ENCODE peak calls at places on chromosomes 3 and 15, in five cellular contexts. G is body of pancreas, U is breast epithelium, L is ovary, Z is sigmoid colon. F is an unnamed sample.

GRCh38 chr3:21642433-21642832 is 108.6 kb downstream of the ZNF385D start:
- DNase-seq in U (no peak), L (no peak), G (no peak), Z (no peak), F (no peak)

GRCh38 chr3:70065666-70066253 is 66.2 kb downstream of the SAMMSON start:
- DNase-seq in L (no peak), Z (no peak), U (no peak), G (no peak), F (no peak)

GRCh38 chr3:114406286-114406685 is 112.5 kb downstream of the TIGIT start:
- DNase-seq in U (no peak), Z (no peak), L (no peak), G (no peak), F (no peak)

GRCh38 chr3:122803977-122804376 is 9.1 kb downstream of the SLC49A4 start:
- DNase-seq in Z (no peak), G (no peak), L (no peak), U (no peak), F (no peak)

GRCh38 chr15:73108676-73109075 is 56.4 kb downstream of the NEO1 start:
- DNase-seq in G (no peak), U (no peak), Z (no peak), L (no peak), F (no peak)

GRCh38 chr3:155995525-155996370 is 124.6 kb upstream of the KCNAB1 start:
- DNase-seq in U (no peak), Z (no peak), G (peak), L (no peak), F (no peak)

GRCh38 chr3:191141728-191142127 is 57.3 kb upstream of the OSTN start:
- DNase-seq in G (no peak), L (no peak), Z (no peak), U (no peak), F (no peak)

GRCh38 chr3:165895919-165896318 is 58.7 kb upstream of the BCHE start:
- DNase-seq in U (no peak), Z (no peak), L (no peak), G (peak), F (no peak)

GRCh38 chr3:183911763-183912506 is 27.3 kb upstream of the PARL start:
- DNase-seq in U (no peak), Z (no peak), L (no peak), G (no peak), F (no peak)

GRCh38 chr15:23039151-23039916 is at the start of gene TUBGCP5:
- DNase-seq in Z (peak), G (peak), L (peak), U (peak), F (peak)

GRCh38 chr15:40937762-40938529 is 8.8 kb downstream of the DLL4 start:
- DNase-seq in Z (no peak), L (no peak), G (no peak), U (peak), F (no peak)

GRCh38 chr15:67717776-67718175 is 107.5 kb upstream of the SKOR1 start:
- DNase-seq in L (no peak), G (no peak), Z (no peak), U (no peak), F (no peak)

GRCh38 chr15:40044717-40045571 is 6.0 kb upstream of the SRP14 start:
- DNase-seq in Z (peak), U (peak), L (peak), G (peak), F (no peak)

GRCh38 chr15:65054333-65055200 is 9.4 kb downstream of the SLC51B start:
- DNase-seq in L (peak), U (peak), Z (peak), G (peak), F (peak)

GRCh38 chr15:67047149-67047661 is 18.2 kb upstream of the SMAD3 start:
- DNase-seq in L (no peak), G (no peak), U (no peak), Z (peak), F (no peak)

GRCh38 chr3:1172642-1173041 is 79.8 kb downstream of the CNTN6 start:
- DNase-seq in G (no peak), L (no peak), Z (no peak), U (no peak), F (no peak)

GRCh38 chr3:155908086-155908485 is 37.6 kb downstream of the GMPS start:
- DNase-seq in Z (no peak), G (no peak), U (no peak), L (no peak), F (no peak)

GRCh38 chr3:27049792-27050191 is 319.4 kb downstream of the NEK10 start:
- DNase-seq in Z (no peak), L (no peak), U (no peak), G (no peak), F (no peak)

GRCh38 chr3:174862101-174862500 is 3.0 kb downstream of the NAALADL2 start:
- DNase-seq in U (peak), G (no peak), Z (no peak), L (no peak), F (no peak)

GRCh38 chr3:184414418-184415228 is 34.8 kb downstream of the CHRD start:
- DNase-seq in U (no peak), Z (no peak), G (no peak), L (no peak), F (no peak)

GRCh38 chr15:84034831-84035753 is 200.5 kb upstream of the GOLGA6L4 start:
- DNase-seq in Z (no peak), U (no peak), L (no peak), G (peak), F (no peak)

GRCh38 chr3:43997788-43998373 is 243.8 kb upstream of the TOPAZ1 start:
- DNase-seq in U (no peak), L (no peak), G (no peak), Z (no peak), F (no peak)

GRCh38 chr3:62379206-62379834 is 6.0 kb upstream of the FEZF2 start:
- DNase-seq in U (no peak), G (no peak), Z (no peak), L (no peak), F (no peak)

DNA sequence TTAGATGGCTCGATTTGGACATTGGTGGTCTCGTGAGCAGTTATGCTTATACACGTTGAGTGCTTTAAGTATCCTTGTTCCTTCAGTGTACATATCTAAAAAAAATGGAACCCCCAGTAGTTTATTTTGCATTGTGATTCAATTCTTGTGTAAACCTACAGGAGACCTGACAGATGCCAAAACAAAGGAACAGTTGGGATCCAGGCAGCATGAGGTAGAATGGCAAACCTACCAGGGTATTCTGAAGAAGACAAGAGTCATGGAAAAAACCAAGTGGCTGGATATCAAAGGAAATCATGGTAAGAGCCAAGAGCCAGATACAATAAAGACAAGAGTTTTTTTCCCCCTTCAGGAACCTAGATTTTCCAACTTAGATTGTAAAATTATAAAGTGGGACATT is 2.0 kb downstream of the TMEM62 start:
- DNase-seq in G (no peak), Z (no peak), L (no peak), U (no peak), F (no peak)
- H3K4me3 ChIP-seq in G (no peak), Z (no peak), L (no peak), U (no peak), F (no peak)

DNA sequence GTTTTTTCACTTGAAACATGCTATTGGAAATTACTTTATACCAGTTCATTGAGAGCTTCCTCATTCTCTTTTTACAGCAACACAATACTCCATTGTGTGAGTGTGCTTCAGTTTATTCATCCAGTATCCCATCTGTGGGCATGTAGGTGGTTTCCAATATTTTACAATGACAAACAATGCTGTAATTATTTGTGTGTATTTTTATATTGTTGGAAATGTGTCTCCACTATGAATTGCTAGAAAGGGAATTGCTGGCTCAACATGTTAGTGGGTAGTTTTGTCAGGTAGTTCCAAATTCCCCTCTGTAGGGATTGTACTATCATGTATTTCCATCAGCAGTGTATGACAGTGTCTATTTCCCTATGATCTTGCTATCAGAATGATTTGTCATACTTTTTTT is 65.8 kb upstream of the MAGI1 start:
- DNase-seq in G (no peak), L (no peak), Z (no peak), U (no peak), F (no peak)
- TF ChIP-seq POLR2A in G (no peak), L (no peak), Z (no peak), U (no peak), F (no peak)

GRCh38 chr15:31393441-31394091 is 66.9 kb downstream of the KLF13 start:
- DNase-seq in G (no peak), L (no peak), Z (peak), U (no peak), F (peak)
- H3K4me3 ChIP-seq in G (no peak), L (no peak), Z (peak), U (no peak), F (peak)

GRCh38 chr15:88623632-88624031 is 2.5 kb downstream of the AEN start:
- DNase-seq in G (no peak), U (no peak), Z (peak), L (no peak), F (no peak)

GRCh38 chr15:88621789-88622604 is 857 bp downstream of the AEN start:
- DNase-seq in Z (peak), U (no peak), L (no peak), G (no peak), F (no peak)

GRCh38 chr15:88622605-88622975 is 1.4 kb downstream of the AEN start:
- DNase-seq in U (no peak), G (no peak), Z (peak), L (no peak), F (no peak)

GRCh38 chr15:88624156-88624970 is 3.2 kb downstream of the AEN start:
- DNase-seq in L (no peak), Z (peak), U (no peak), G (no peak), F (no peak)

GRCh38 chr15:88623061-88623460 is 1.9 kb downstream of the AEN start:
- DNase-seq in Z (peak), U (no peak), L (no peak), G (no peak), F (no peak)
- TF ChIP-seq POLR2A in Z (no peak), U (no peak), L (no peak), G (no peak), F (no peak)

DNA sequence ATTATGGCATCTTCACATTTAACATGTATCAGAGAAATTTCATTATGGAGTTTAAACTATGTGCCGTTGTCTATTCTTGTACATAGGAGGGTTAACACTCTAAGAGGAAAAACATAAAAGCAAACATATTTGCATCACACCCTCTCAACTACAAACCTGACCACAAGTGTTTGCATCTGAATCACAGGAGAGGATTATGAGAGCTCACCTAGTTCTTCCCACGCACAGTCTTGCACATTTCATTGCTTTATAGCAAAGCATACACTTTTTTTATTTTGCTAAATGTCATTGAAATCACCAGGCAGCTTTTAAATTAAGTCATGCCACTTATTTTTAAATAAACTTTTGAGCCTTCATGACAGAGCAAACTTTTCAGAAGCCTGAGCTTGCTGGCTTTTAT is 12.5 kb downstream of the TRAT1 start:
- DNase-seq in Z (no peak), G (no peak), U (no peak), L (no peak), F (no peak)
- H3K4me3 ChIP-seq in Z (no peak), G (no peak), U (no peak), L (no peak), F (no peak)

DNA sequence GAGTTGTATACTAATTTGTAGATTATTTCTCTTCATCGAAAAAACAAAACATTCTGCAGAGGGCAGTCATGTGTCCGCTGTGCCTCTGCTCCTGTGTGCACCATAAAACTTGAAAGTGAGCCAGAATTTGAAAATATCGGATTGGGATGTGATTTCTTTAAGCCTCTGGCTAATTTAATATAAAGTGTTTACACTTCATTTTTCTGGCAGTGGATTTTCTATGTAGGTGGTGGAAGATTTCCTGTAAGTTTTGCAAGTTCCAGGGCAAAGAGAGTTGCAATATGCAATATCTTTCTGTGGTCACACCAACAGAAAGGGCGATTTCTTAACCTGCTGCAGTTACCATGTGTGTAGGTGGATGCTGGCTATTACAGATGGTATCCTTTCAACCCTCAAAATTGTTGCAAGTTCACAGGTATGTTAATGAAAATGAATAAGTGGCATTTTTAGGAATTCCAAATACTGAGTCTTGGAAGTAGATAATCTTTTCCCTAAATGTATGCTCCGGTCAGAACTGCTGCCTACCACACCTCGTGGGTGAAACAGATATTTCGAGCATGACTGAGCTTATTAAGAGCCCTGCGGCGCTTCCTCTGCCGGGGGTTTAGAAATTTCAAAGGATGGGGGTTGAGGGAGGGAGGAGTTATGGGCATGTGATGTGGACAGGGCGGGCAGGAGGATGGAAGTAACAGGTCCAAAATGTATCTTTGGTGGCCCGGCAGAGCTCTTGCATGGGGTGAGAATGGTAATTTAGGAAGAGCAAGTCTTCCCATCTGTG is 134.0 kb downstream of the PGPEP1L start:
- DNase-seq in G (no peak), L (no peak), Z (no peak), U (no peak), F (no peak)
- TF ChIP-seq POLR2A in G (no peak), L (no peak), Z (no peak), U (no peak), F (no peak)

GRCh38 chr15:31264534-31265089 is 62.0 kb upstream of the KLF13 start:
- DNase-seq in Z (no peak), L (no peak), U (no peak), G (no peak), F (peak)

GRCh38 chr15:31265871-31266711 is 60.5 kb upstream of the KLF13 start:
- DNase-seq in L (no peak), Z (peak), G (no peak), U (peak), F (peak)

GRCh38 chr15:31263751-31264533 is 62.7 kb upstream of the KLF13 start:
- DNase-seq in L (no peak), G (peak), Z (peak), U (peak), F (peak)

GRCh38 chr15:31266712-31267111 is 59.9 kb upstream of the KLF13 start:
- DNase-seq in U (peak), L (no peak), G (no peak), Z (peak), F (peak)

DNA sequence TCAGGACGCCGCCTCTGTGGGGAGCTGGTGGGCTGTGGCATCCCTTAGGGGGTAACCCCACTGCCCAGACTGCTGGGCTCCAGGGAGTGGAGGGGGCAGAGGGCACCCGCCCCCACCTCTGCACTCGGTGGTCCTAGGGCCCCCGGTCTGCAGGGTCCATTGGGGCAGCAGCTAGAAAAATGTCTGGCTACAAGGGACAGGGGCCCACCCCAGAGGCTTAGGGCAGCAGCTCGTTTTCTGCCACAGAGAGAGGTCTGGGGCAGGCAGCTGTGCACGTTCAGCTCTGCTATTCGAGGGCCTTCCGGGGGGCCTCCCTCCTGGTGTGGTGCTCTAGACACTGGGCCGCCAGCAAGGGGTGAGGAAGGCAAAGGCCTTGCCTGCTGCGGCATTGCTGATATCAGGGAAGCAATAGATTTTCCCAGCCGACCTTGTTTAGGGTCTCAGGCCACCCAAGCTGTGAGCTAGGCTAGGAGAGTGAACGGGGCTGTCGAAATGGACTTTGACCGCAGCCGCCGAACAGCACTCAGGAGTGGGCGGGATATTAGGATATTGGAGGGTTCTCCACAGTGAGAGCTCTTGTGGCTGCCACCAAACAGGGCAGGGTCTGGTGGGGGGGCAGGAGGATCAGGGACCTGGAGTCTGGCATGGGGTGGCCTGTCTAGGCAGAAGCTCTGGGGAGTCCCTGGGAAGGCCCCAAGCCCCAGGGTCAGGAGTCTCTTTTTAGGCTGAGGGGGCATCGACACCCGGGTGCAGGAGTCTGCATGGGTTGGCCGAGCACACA is 61.4 kb upstream of the KLF13 start:
- DNase-seq in L (no peak), G (peak), U (peak), Z (peak), F (peak)
- H3K4me3 ChIP-seq in L (no peak), G (no peak), U (no peak), Z (no peak), F (no peak)

GRCh38 chr15:63517614-63518013 is 13.2 kb downstream of the USP3 start:
- DNase-seq in L (no peak), U (no peak), Z (no peak), G (no peak), F (no peak)
- TF ChIP-seq POLR2A in L (no peak), U (no peak), Z (no peak), G (no peak), F (no peak)

GRCh38 chr3:12719984-12720656 is 38.9 kb downstream of the TMEM40 start:
- DNase-seq in U (peak), L (peak), Z (peak), G (peak), F (no peak)
- H3K4me3 ChIP-seq in U (peak), L (peak), Z (peak), G (no peak), F (peak)

GRCh38 chr15:75453703-75454470 is 2.4 kb upstream of the SIN3A start:
- DNase-seq in G (peak), L (peak), Z (peak), U (peak), F (peak)
- TF ChIP-seq POLR2A in G (peak), L (peak), Z (peak), U (peak), F (peak)

F was measured in vagina.